ENCODE peak calls at places on chromosome 17, in nine cellular contexts. W is fibroblast of lung; Y is non-pigmented ciliary epithelial cell; J is GM04503; D is left lung; T is activated T-helper 2 cell treated with anti-CD3 and anti-CD28 coated beads, Interferon-gamma antibody, Interleukin-2, Interleukin-4, amounts not matched to agents 10 μg/mL and 5 μg/mL and 100 μg/mL, durations not matched to agents 14 hours and 24 hours and 36 hours; M is heart left ventricle; H is neuronal stem cell; X is posterior cingulate gyrus. L is an unnamed sample.

GRCh38 chr17:76452102-76452645 is 778 bp downstream of the UBE2O start:
- DNase-seq in T (no peak), M (no peak), D (peak; percentile 85), H (no peak), X (no peak), Y (no peak), W (no peak), J (no peak), L (peak; percentile 48)

GRCh38 chr17:44314869-44315661 is 6.7 kb downstream of the RUNDC3A start:
- DNase-seq in Y (no peak), W (no peak), M (no peak), D (peak; percentile 87), T (no peak), J (no peak), X (peak; percentile 65), H (no peak), L (peak; percentile 73)

GRCh38 chr17:77312786-77313599 is 172.2 kb downstream of the SEC14L1 start:
- DNase-seq in H (no peak), T (no peak), D (peak; percentile 45), J (peak; percentile 76), X (no peak), W (peak; percentile 89), Y (no peak), M (peak; percentile 59), L (no peak)

GRCh38 chr17:17909078-17909477 is 63.1 kb downstream of the TOM1L2 start:
- DNase-seq in X (no peak), Y (no peak), H (no peak), J (no peak), W (no peak), M (no peak), D (no peak), T (no peak), L (no peak)

GRCh38 chr17:75689441-75689873 is 22.3 kb downstream of the SAP30BP start:
- DNase-seq in X (no peak), Y (no peak), W (no peak), J (no peak), T (peak; percentile 32), M (no peak), D (no peak), H (no peak), L (no peak)

GRCh38 chr17:28407130-28407973 is 1.3 kb upstream of the SLC46A1 start:
- DNase-seq in D (no peak), X (no peak), J (no peak), H (no peak), M (no peak), W (no peak), Y (no peak), T (no peak), L (no peak)

GRCh38 chr17:81396722-81397313 is 1.6 kb downstream of the BAHCC1 start:
- DNase-seq in D (no peak), Y (no peak), H (no peak), J (no peak), M (no peak), W (peak; percentile 41), X (no peak), T (peak; percentile 30), L (peak; percentile 89)

GRCh38 chr17:80227156-80227555 is 6.9 kb downstream of the SLC26A11 start:
- DNase-seq in M (no peak), Y (no peak), D (peak; percentile 16), T (no peak), X (no peak), J (no peak), W (no peak), H (no peak), L (no peak)

GRCh38 chr17:50479522-50480141 is 972 bp downstream of the RSAD1 start:
- DNase-seq in T (peak; percentile 60), H (peak; percentile 46), X (peak; percentile 56), D (peak; percentile 89), W (peak; percentile 70), M (peak; percentile 65), J (no peak), Y (no peak), L (peak; percentile 89)

GRCh38 chr17:14489986-14490385 is 189.1 kb downstream of the HS3ST3B1 start:
- DNase-seq in W (no peak), X (no peak), M (no peak), Y (no peak), J (no peak), H (no peak), D (no peak), T (no peak), L (no peak)

GRCh38 chr17:8057691-8058114 is 18.8 kb downstream of the ALOX15B start:
- DNase-seq in J (no peak), X (no peak), M (no peak), Y (peak; percentile 51), D (no peak), T (peak; percentile 30), W (peak; percentile 67), H (peak; percentile 77), L (peak; percentile 85)

GRCh38 chr17:3821101-3821500 is 20.1 kb upstream of the ITGAE start:
- DNase-seq in Y (no peak), D (no peak), M (no peak), W (no peak), T (no peak), H (no peak), X (no peak), J (no peak), L (no peak)

GRCh38 chr17:57324060-57324459 is 67.7 kb downstream of the MSI2 start:
- DNase-seq in T (no peak), D (no peak), J (no peak), W (no peak), Y (no peak), H (no peak), X (no peak), M (no peak), L (no peak)

GRCh38 chr17:29386760-29387159 is 3.4 kb upstream of the TAOK1 start:
- DNase-seq in X (no peak), H (no peak), M (no peak), Y (no peak), W (no peak), J (no peak), T (no peak), D (no peak), L (no peak)

L was measured in HAP-1.